ENCODE peak calls at places on chromosome 14, in ten cellular contexts. C is GM12864, P is PC-3, G is colonic mucosa, T is NB4, E is fibroblast of lung, M is B cell, O is Peyer's patch, K is progenitor cell of endocrine pancreas, V is heart left ventricle. B is an unnamed sample.

GRCh38 chr14:52949711-52950409 is 990 bp downstream of the FERMT2 start:
- DNase-seq in C (no peak), P (peak), G (no peak), T (no peak), E (peak), M (no peak), O (no peak), K (no peak), V (peak), B (no peak)

GRCh38 chr14:77250927-77251326 is 20.1 kb downstream of the NGB start:
- DNase-seq in C (no peak), P (no peak), G (no peak), T (no peak), E (no peak), M (no peak), O (no peak), K (no peak), V (no peak), B (no peak)

GRCh38 chr14:102620413-102620812 is 28.0 kb downstream of the RCOR1 start:
- DNase-seq in C (no peak), P (no peak), G (no peak), T (no peak), E (no peak), M (no peak), O (no peak), K (no peak), V (no peak), B (no peak)

GRCh38 chr14:68176687-68177086 is 357.1 kb downstream of the RAD51B start:
- DNase-seq in C (no peak), P (no peak), G (no peak), T (no peak), E (no peak), M (no peak), O (no peak), K (no peak), V (no peak), B (no peak)

GRCh38 chr14:54329082-54329695 is 67.6 kb upstream of the CDKN3 start:
- DNase-seq in C (no peak), P (peak), G (peak), T (peak), E (peak), M (no peak), O (no peak), K (no peak), V (peak), B (peak)

GRCh38 chr14:95701846-95702221 is 12.1 kb downstream of the TCL1A start:
- DNase-seq in C (no peak), P (no peak), G (no peak), T (no peak), E (no peak), M (no peak), O (no peak), K (no peak), V (no peak), B (no peak)

GRCh38 chr14:56094063-56094462 is 24.1 kb upstream of the PELI2 start:
- DNase-seq in C (no peak), P (no peak), G (no peak), T (no peak), E (no peak), M (no peak), O (no peak), K (no peak), V (no peak), B (no peak)

GRCh38 chr14:77000340-77001235 is 27.9 kb downstream of the IRF2BPL start:
- DNase-seq in C (no peak), P (no peak), G (no peak), T (no peak), E (peak), M (peak), O (no peak), K (no peak), V (peak), B (no peak)

GRCh38 chr14:103680491-103681231 is 34.6 kb downstream of the XRCC3 start:
- DNase-seq in C (no peak), P (no peak), G (no peak), T (no peak), E (no peak), M (no peak), O (no peak), K (no peak), V (no peak), B (no peak)

GRCh38 chr14:95918466-95918865 is 41.8 kb downstream of the TUNAR start:
- DNase-seq in C (no peak), P (peak), G (no peak), T (no peak), E (no peak), M (no peak), O (no peak), K (no peak), V (no peak), B (no peak)

GRCh38 chr14:91310620-91311283 is 66.2 kb upstream of the GPR68 start:
- DNase-seq in C (no peak), P (no peak), G (no peak), T (no peak), E (no peak), M (no peak), O (no peak), K (no peak), V (no peak), B (no peak)

GRCh38 chr14:78316058-78316457 is 145.9 kb downstream of the NRXN3 start:
- DNase-seq in C (no peak), P (no peak), G (no peak), T (no peak), E (no peak), M (no peak), O (no peak), K (no peak), V (no peak), B (no peak)

GRCh38 chr14:21267431-21267845 is 1.8 kb downstream of the HNRNPC start:
- DNase-seq in C (no peak), P (peak), G (no peak), T (peak), E (no peak), M (no peak), O (no peak), K (no peak), V (no peak), B (no peak)

GRCh38 chr14:59582845-59583509 is 6.4 kb upstream of the CCDC175 start:
- DNase-seq in C (no peak), P (no peak), G (no peak), T (peak), E (no peak), M (no peak), O (no peak), K (no peak), V (no peak), B (no peak)

GRCh38 chr14:59343585-59343984 is 121.6 kb downstream of the GPR135 start:
- DNase-seq in C (no peak), P (peak), G (no peak), T (no peak), E (no peak), M (no peak), O (no peak), K (no peak), V (peak), B (no peak)

GRCh38 chr14:20434701-20435453 is 1.1 kb downstream of the KLHL33 start:
- DNase-seq in C (no peak), P (no peak), G (no peak), T (no peak), E (no peak), M (no peak), O (no peak), K (no peak), V (peak), B (no peak)

GRCh38 chr14:65177551-65177950 is 75.2 kb upstream of the MAX start:
- DNase-seq in C (no peak), P (no peak), G (no peak), T (no peak), E (no peak), M (no peak), O (no peak), K (no peak), V (no peak), B (no peak)

GRCh38 chr14:75068294-75069020 is 984 bp upstream of the ZC2HC1C start:
- DNase-seq in C (no peak), P (no peak), G (no peak), T (no peak), E (no peak), M (no peak), O (no peak), K (no peak), V (no peak), B (no peak)

GRCh38 chr14:96351986-96352385 is 11.2 kb downstream of the ATG2B start:
- DNase-seq in C (no peak), P (no peak), G (no peak), T (no peak), E (no peak), M (no peak), O (no peak), K (no peak), V (no peak), B (no peak)

GRCh38 chr14:67764496-67764895 is 51.9 kb downstream of the ZFYVE26 start:
- DNase-seq in C (no peak), P (peak), G (peak), T (no peak), E (no peak), M (no peak), O (no peak), K (no peak), V (no peak), B (no peak)

GRCh38 chr14:44639986-44640385 is 132.9 kb upstream of the FSCB start:
- DNase-seq in C (no peak), P (no peak), G (no peak), T (no peak), E (no peak), M (no peak), O (no peak), K (no peak), V (no peak), B (no peak)

GRCh38 chr14:69483765-69484443 is 624 bp upstream of the PLEKHD1 start:
- DNase-seq in C (no peak), P (peak), G (no peak), T (no peak), E (peak), M (no peak), O (no peak), K (peak), V (no peak), B (no peak)

GRCh38 chr14:95765016-95765415 is 51.1 kb upstream of the TCL1A start:
- DNase-seq in C (no peak), P (no peak), G (no peak), T (no peak), E (no peak), M (no peak), O (no peak), K (no peak), V (no peak), B (no peak)

GRCh38 chr14:79271122-79271521 is 940.2 kb downstream of the DIO2 start:
- DNase-seq in C (no peak), P (no peak), G (no peak), T (no peak), E (no peak), M (no peak), O (no peak), K (no peak), V (no peak), B (no peak)

GRCh38 chr14:71726639-71727085 is 205.6 kb upstream of the RGS6 start:
- DNase-seq in C (no peak), P (no peak), G (no peak), T (no peak), E (no peak), M (no peak), O (no peak), K (no peak), V (no peak), B (no peak)

GRCh38 chr14:75648066-75648838 is 12.4 kb downstream of the ERG28 start:
- DNase-seq in C (no peak), P (peak), G (no peak), T (no peak), E (peak), M (no peak), O (no peak), K (no peak), V (peak), B (no peak)

GRCh38 chr14:22541721-22542120 is 47.3 kb downstream of the DAD1 start:
- DNase-seq in C (no peak), P (no peak), G (no peak), T (no peak), E (no peak), M (no peak), O (no peak), K (no peak), V (no peak), B (no peak)

GRCh38 chr14:23154876-23155587 is 28.4 kb downstream of the SLC7A8 start:
- DNase-seq in C (no peak), P (peak), G (peak), T (no peak), E (peak), M (no peak), O (no peak), K (no peak), V (peak), B (no peak)

GRCh38 chr14:91403069-91403600 is 14.5 kb downstream of the CCDC88C start:
- DNase-seq in C (no peak), P (no peak), G (no peak), T (no peak), E (no peak), M (no peak), O (no peak), K (no peak), V (no peak), B (no peak)

GRCh38 chr14:75811136-75811839 is 150.2 kb downstream of the TTLL5 start:
- DNase-seq in C (no peak), P (no peak), G (no peak), T (no peak), E (no peak), M (no peak), O (no peak), K (no peak), V (no peak), B (no peak)

GRCh38 chr14:20684662-20685456 is 499 bp downstream of the RNASE4 start:
- DNase-seq in C (no peak), P (peak), G (peak), T (peak), E (peak), M (no peak), O (no peak), K (no peak), V (peak), B (no peak)

GRCh38 chr14:91056361-91056760 is 4.1 kb downstream of the RPS6KA5 start:
- DNase-seq in C (no peak), P (no peak), G (no peak), T (no peak), E (no peak), M (no peak), O (no peak), K (no peak), V (no peak), B (no peak)

GRCh38 chr14:59564356-59564755 is 12.3 kb downstream of the CCDC175 start:
- DNase-seq in C (no peak), P (no peak), G (peak), T (no peak), E (no peak), M (no peak), O (no peak), K (no peak), V (no peak), B (no peak)

GRCh38 chr14:66503532-66503931 is 4.4 kb upstream of the GPHN start:
- DNase-seq in C (no peak), P (no peak), G (no peak), T (no peak), E (peak), M (no peak), O (no peak), K (no peak), V (peak), B (no peak)

GRCh38 chr14:100078997-100079561 is 13.9 kb downstream of the EVL start:
- DNase-seq in C (no peak), P (peak), G (peak), T (peak), E (peak), M (no peak), O (peak), K (no peak), V (no peak), B (peak)
- TF ChIP-seq CTCF in C (no peak), P (no peak), G (no peak), T (no peak), E (no peak), M (no peak), O (no peak), K (no peak), V (no peak), B (peak)

GRCh38 chr14:106528717-106529116 is 1002.3 kb downstream of the TMEM121 start:
- DNase-seq in C (no peak), P (no peak), G (no peak), T (no peak), E (no peak), M (no peak), O (no peak), K (no peak), V (no peak), B (no peak)

GRCh38 chr14:106530031-106530422 is 1003.6 kb downstream of the TMEM121 start:
- DNase-seq in C (no peak), P (no peak), G (no peak), T (no peak), E (no peak), M (no peak), O (no peak), K (no peak), V (no peak), B (no peak)

GRCh38 chr14:106530423-106531107 is 1004.2 kb downstream of the TMEM121 start:
- DNase-seq in C (peak), P (no peak), G (no peak), T (peak), E (no peak), M (peak), O (peak), K (no peak), V (no peak), B (peak)
- TF ChIP-seq CTCF in C (peak), P (peak), G (no peak), T (peak), E (no peak), M (peak), O (no peak), K (no peak), V (no peak), B (peak)

GRCh38 chr14:106556665-106557289 is 1030.4 kb downstream of the TMEM121 start:
- DNase-seq in C (no peak), P (peak), G (peak), T (peak), E (no peak), M (peak), O (peak), K (no peak), V (no peak), B (peak)
- TF ChIP-seq CTCF in C (peak), P (peak), G (peak), T (peak), E (peak), M (peak), O (peak), K (no peak), V (no peak), B (peak)

GRCh38 chr14:100440207-100440631 is 117.1 kb downstream of the SLC25A47 start:
- DNase-seq in C (no peak), P (peak), G (peak), T (peak), E (peak), M (no peak), O (no peak), K (peak), V (peak), B (peak)
- TF ChIP-seq CTCF in C (peak), P (peak), G (peak), T (peak), E (peak), M (no peak), O (no peak), K (peak), V (peak), B (peak)

DNA sequence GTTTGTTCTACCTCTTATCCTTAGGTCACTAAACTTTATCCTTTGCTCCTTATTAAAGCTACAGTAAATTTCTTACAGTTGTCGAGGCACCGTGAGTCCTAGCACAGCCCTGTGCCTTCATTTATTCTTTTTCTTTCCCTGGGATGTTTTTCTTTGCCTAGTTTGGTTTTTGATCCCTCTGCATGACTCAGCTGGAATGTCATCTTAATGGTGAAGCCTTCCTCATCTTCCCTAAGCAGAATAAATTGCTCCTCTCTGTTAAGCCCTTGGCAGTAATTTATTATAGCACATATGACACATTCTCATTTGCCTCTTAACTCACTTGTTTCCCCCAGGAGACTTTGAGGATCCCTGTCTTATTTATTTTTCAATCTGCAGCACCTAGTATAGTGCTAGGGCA is 16.6 kb downstream of the ACTR10 start:
- DNase-seq in C (no peak), P (no peak), G (no peak), T (no peak), E (no peak), M (no peak), O (no peak), K (no peak), V (no peak), B (no peak)
- TF ChIP-seq CTCF in C (no peak), P (no peak), G (no peak), T (no peak), E (no peak), M (no peak), O (no peak), K (no peak), V (no peak), B (no peak)

GRCh38 chr14:101048766-101049165 is 145.2 kb upstream of the RTL1 start:
- DNase-seq in C (no peak), P (no peak), G (no peak), T (no peak), E (no peak), M (no peak), O (no peak), K (no peak), V (no peak), B (no peak)
- TF ChIP-seq CTCF in C (no peak), P (no peak), G (no peak), T (no peak), E (no peak), M (no peak), O (no peak), K (no peak), V (no peak), B (no peak)

GRCh38 chr14:99685061-99685995 is 1.2 kb downstream of the CYP46A1 start:
- DNase-seq in C (no peak), P (no peak), G (no peak), T (no peak), E (no peak), M (no peak), O (no peak), K (no peak), V (no peak), B (no peak)

GRCh38 chr14:99688629-99689028 is 4.5 kb downstream of the CYP46A1 start:
- DNase-seq in C (no peak), P (no peak), G (peak), T (no peak), E (no peak), M (no peak), O (no peak), K (no peak), V (no peak), B (no peak)

GRCh38 chr14:99688210-99688581 is 4.1 kb downstream of the CYP46A1 start:
- DNase-seq in C (no peak), P (no peak), G (peak), T (no peak), E (no peak), M (no peak), O (no peak), K (no peak), V (no peak), B (no peak)

GRCh38 chr14:99687284-99688209 is 3.4 kb downstream of the CYP46A1 start:
- DNase-seq in C (no peak), P (peak), G (peak), T (no peak), E (no peak), M (no peak), O (no peak), K (peak), V (no peak), B (no peak)

GRCh38 chr14:99686557-99687283 is 2.6 kb downstream of the CYP46A1 start:
- DNase-seq in C (no peak), P (no peak), G (peak), T (peak), E (no peak), M (no peak), O (no peak), K (no peak), V (no peak), B (no peak)
- TF ChIP-seq CTCF in C (no peak), P (no peak), G (no peak), T (no peak), E (no peak), M (no peak), O (no peak), K (no peak), V (no peak), B (no peak)